ENCODE peak calls at places on chromosomes 4 and X, in seven cellular contexts. I is keratinocyte; D is tibial nerve; Z is hepatocyte; C is adrenal gland; U is CD8-positive, alpha-beta T cell; W is upper lobe of right lung. P is an unnamed sample. For H3K4me1, the result is how much of the 10 kb centered on the place peaks cover.

GRCh38 chr4:139622856-139623255 is 42.8 kb upstream of the MGST2 start:
- DNase-seq in U (no peak), Z (no peak), C (no peak), D (no peak), W (no peak), I (no peak), P (no peak)

GRCh38 chrX:9338986-9339385 is 125.9 kb upstream of the TBL1X start:
- DNase-seq in Z (no peak), C (no peak), W (no peak), D (no peak), I (no peak), U (no peak), P (no peak)

GRCh38 chr4:112381996-112382692 is 85.0 kb downstream of the ALPK1 start:
- DNase-seq in U (no peak), W (no peak), Z (no peak), C (no peak), D (no peak), I (no peak), P (no peak)

GRCh38 chr4:38531126-38531737 is 132.8 kb upstream of the KLF3 start:
- DNase-seq in W (no peak), I (no peak), D (no peak), Z (peak), C (no peak), U (no peak), P (no peak)

GRCh38 chr4:25504932-25505636 is 128.0 kb downstream of the ANAPC4 start:
- DNase-seq in D (no peak), W (no peak), U (no peak), I (no peak), C (no peak), Z (no peak), P (no peak)

GRCh38 chr4:94728056-94728766 is 29.5 kb upstream of the BMPR1B start:
- DNase-seq in Z (no peak), W (no peak), D (no peak), U (no peak), I (no peak), C (no peak), P (no peak)

GRCh38 chrX:139739138-139739537 is 31.2 kb upstream of the MCF2 start:
- DNase-seq in U (no peak), D (no peak), W (no peak), C (no peak), Z (no peak), I (peak), P (no peak)

GRCh38 chr4:98556451-98556850 is 102.0 kb downstream of the TSPAN5 start:
- DNase-seq in Z (no peak), U (no peak), I (no peak), C (no peak), W (no peak), D (no peak), P (no peak)

GRCh38 chrX:15493118-15494082 is at the start of gene PIR:
- DNase-seq in C (peak), D (peak), U (peak), I (no peak), W (peak), Z (peak), P (peak)

GRCh38 chrX:48030237-48030636 is 23.4 kb downstream of the SPACA5 start:
- DNase-seq in Z (no peak), I (no peak), D (no peak), C (no peak), U (no peak), W (no peak), P (no peak)

GRCh38 chrX:140733766-140734342 is 24.3 kb downstream of the LINC00632 start:
- DNase-seq in W (no peak), U (peak), I (no peak), D (no peak), Z (peak), C (peak), P (peak)

GRCh38 chr4:156521631-156522030 is 450.0 kb downstream of the PDGFC start:
- DNase-seq in D (no peak), W (no peak), I (no peak), C (no peak), Z (no peak), U (no peak), P (no peak)

GRCh38 chrX:135477576-135477975 is 42.9 kb upstream of the INTS6L start:
- DNase-seq in W (peak), C (peak), Z (peak), D (peak), U (peak), I (no peak), P (peak)

GRCh38 chr4:68079918-68080317 is 49.8 kb downstream of the TMPRSS11F start:
- DNase-seq in W (no peak), U (no peak), D (no peak), I (no peak), Z (no peak), C (no peak), P (no peak)

GRCh38 chr4:153234923-153235322 is 30.7 kb downstream of the TRIM2 start:
- DNase-seq in C (no peak), Z (no peak), W (no peak), I (no peak), U (no peak), D (no peak), P (no peak)

GRCh38 chr4:157992038-157992706 is 180.7 kb downstream of the GASK1B start:
- DNase-seq in W (no peak), U (no peak), Z (peak), D (no peak), C (peak), I (no peak), P (peak)

GRCh38 chr4:182916483-182917181 is 554 bp downstream of the DCTD start:
- DNase-seq in U (peak), Z (peak), C (peak), D (peak), W (peak), I (no peak), P (peak)

GRCh38 chr4:168787801-168788200 is 222.3 kb downstream of the CBR4 start:
- DNase-seq in I (no peak), C (no peak), Z (no peak), U (no peak), D (no peak), W (no peak), P (peak)

GRCh38 chr4:10587697-10588096 is 96.9 kb downstream of the CLNK start:
- DNase-seq in U (peak), Z (no peak), I (no peak), D (no peak), C (no peak), W (no peak), P (no peak)

GRCh38 chr4:2243682-2244380 is 1.9 kb upstream of the HAUS3 start:
- DNase-seq in W (peak), U (peak), D (no peak), C (peak), I (no peak), Z (peak), P (no peak)

GRCh38 chr4:2247128-2248043 is 5.5 kb upstream of the HAUS3 start:
- DNase-seq in Z (peak), I (no peak), W (no peak), C (peak), U (peak), D (no peak), P (no peak)

GRCh38 chr4:2245787-2246275 is 3.9 kb upstream of the HAUS3 start:
- DNase-seq in W (no peak), C (no peak), Z (no peak), U (no peak), D (no peak), I (no peak), P (no peak)

GRCh38 chr4:2246384-2247127 is 4.6 kb upstream of the HAUS3 start:
- DNase-seq in D (no peak), W (no peak), U (peak), I (no peak), C (no peak), Z (peak), P (no peak)

DNA sequence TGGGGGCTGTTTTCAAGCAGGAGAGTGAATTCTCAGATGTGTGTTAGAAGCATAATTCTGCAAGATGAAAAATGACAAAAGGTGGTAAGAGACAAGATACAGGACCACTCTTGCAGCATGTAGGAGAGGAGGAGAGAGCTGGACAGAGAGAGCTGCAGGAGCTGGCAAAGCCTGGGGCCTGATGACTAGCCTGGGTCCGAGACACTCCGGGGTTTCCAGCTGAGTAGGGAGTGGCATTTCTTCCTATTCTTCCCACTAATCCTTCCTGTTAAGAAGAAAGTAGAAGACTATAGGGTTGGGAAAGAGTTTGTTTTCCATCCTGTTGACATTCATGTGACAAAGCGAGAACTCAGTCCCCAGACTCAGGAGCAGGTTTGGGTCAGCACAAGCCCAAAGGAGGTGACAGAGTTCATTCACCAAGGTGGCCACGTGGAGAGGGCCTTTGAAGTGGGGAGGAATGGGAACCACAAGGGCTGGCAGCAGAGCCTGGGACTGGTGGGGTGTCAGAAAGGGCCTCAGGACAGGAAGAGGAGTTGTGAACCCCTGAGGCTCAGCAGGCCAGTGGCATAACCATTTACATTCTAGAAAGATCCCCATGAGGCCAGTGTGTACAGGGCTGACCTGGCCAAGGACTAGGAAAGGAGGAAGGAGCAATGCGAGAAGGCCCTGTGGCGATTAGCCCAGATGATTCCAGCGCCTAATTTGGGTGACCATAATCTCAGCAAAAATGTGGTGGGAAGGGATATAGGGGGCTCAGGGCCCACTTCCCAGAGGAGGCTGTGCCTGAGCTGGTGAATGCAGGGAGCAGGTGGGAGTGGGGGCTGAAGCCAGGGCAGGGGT is 3.2 kb upstream of the HAUS3 start:
- DNase-seq in D (no peak), C (peak), W (no peak), I (no peak), Z (no peak), U (peak), P (no peak)
- H3K27ac ChIP-seq in D (peak), C (no peak), W (peak), I (no peak), Z (peak), U (no peak), P (peak)

DNA sequence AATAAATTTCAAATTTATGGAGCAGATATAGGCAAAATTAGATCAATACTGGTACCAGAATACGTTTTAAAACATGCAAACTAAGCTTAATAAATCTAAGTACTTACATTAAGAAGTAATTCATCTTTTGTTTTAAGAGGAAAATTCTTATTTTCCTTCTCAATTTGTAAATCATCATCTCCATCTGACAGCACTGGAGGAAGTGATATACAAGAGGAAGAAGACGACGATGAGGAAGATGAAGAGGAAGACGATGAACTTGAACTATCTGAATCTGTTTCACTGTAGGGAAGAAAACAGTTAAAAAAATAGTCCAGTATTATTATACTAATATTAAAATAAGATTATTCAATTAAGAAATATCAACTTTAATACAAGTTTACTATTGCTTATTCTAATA is 2.6 kb downstream of the NAF1 start:
- DNase-seq in W (no peak), C (no peak), D (no peak), U (no peak), I (no peak), Z (no peak), P (no peak)
- H3K4me3 ChIP-seq in W (no peak), C (no peak), D (no peak), U (no peak), I (no peak), Z (no peak), P (no peak)

DNA sequence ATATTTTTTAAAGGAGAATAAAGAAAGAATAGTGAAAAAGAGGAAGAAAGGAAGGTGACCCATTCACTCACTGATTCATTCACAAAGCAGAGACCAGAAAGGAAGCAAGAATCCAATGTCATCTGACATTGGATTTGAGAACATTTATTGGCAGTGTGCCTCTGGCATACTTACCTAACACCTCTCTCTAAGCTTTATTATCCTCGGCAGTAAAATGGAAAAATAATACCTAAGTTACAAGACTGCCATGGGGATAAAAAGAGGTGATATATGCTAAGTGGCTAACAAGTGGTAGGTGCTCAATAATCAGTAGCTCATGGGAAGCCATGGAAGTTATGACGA is 41.6 kb upstream of the PPARGC1A start:
- DNase-seq in D (no peak), Z (peak), I (no peak), W (no peak), C (no peak), U (no peak), P (peak)
- H3K4me1 ChIP-seq in D (under half), Z (under half), I (under half), W (under half), C (under half), U (under half), P (under half)

DNA sequence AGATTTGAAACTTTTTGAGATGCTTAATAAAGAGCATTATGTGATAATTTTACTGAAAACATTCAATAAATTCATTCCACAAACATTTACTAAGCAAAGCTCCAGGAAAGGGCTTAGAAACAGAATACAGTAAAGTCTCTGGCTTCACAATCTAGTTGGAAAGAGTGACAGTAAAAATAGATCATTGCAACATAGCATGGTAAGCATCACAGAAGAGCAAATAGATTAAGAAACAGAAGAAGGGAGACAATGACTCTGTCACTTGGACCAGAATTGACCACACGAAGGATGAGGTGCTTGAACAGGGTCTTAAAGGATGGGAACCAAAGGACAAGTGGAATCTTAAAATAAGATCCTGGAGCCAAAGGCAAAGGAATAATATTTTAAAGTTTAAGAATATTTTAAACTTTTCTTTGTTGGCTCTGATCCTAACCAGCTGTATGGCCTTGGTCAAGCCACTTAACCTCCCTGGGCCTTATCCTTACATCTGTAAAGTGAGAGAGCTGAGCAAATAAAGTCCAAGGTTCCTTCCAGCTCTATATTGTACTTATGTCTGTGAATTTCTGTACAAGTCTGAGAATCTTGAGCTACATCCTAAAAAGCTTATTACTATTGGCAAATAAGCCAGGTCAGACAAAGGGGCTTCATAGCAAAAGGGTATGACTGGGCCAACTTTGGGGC is 33.9 kb downstream of the SEC24D start:
- DNase-seq in U (no peak), I (no peak), D (no peak), W (no peak), Z (no peak), C (no peak), P (peak)
- H3K27ac ChIP-seq in U (no peak), I (no peak), D (peak), W (no peak), Z (no peak), C (no peak), P (no peak)

DNA sequence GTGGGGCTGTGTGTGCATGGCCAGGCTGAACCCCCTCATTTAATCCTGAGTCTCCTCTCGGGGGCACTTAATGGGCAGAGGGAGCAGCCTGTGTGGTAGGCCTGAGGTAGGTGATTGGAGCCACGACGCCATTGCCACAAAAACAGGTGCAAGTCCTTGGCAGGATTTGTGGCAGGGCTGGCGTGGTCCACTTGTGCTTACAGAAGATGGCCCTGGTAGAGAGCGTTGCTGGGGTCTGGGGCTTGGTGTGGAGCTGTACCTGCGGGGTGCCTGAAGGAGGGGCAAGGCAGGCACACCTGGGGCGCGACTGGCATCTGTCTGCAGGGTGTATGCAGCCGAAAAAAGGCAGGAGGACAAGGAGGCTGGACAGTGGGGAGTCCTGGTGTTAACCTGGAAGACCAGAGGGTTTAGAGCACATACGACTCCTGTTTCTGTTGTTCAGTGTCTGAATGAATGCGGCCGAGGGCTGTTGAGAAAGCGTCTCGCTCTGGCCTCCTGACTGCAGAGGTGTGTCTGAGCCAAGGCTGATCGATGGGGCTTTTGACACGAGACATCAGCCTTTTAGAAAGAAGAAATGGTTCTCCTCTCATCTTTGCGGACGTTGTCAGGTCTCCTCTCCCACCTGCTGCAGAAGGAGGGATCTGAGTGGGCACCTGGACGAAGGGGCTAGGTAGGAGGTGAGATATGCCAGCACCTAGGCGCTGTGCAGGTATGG is 52.0 kb downstream of the TBC1D14 start:
- DNase-seq in C (no peak), I (no peak), U (no peak), D (no peak), Z (no peak), W (no peak), P (no peak)
- H3K4me3 ChIP-seq in C (no peak), I (no peak), U (no peak), D (no peak), Z (no peak), W (no peak), P (no peak)

GRCh38 chrX:107739541-107739940 is 36.0 kb downstream of the TSC22D3 start:
- DNase-seq in C (no peak), D (no peak), I (no peak), U (no peak), Z (no peak), W (no peak), P (no peak)

GRCh38 chrX:107744868-107745267 is 30.7 kb downstream of the TSC22D3 start:
- DNase-seq in I (no peak), U (no peak), C (no peak), W (no peak), Z (no peak), D (no peak), P (no peak)

GRCh38 chrX:107743995-107744394 is 31.6 kb downstream of the TSC22D3 start:
- DNase-seq in I (no peak), Z (no peak), C (no peak), D (no peak), U (no peak), W (no peak), P (no peak)

GRCh38 chrX:107741318-107741813 is 34.2 kb downstream of the TSC22D3 start:
- DNase-seq in Z (no peak), C (no peak), W (no peak), U (no peak), D (no peak), I (no peak), P (no peak)

GRCh38 chrX:107742754-107743191 is 32.8 kb downstream of the TSC22D3 start:
- DNase-seq in D (no peak), I (no peak), Z (no peak), C (peak), W (no peak), U (no peak), P (peak)
- H3K4me1 ChIP-seq in D (half or more), I (under half), Z (half or more), C (half or more), W (under half), U (under half), P (under half)

GRCh38 chrX:65657659-65658058 is 9.8 kb upstream of the MSN start:
- DNase-seq in D (no peak), U (no peak), W (no peak), Z (no peak), I (no peak), C (no peak), P (no peak)

GRCh38 chrX:65647801-65648200 is 19.7 kb upstream of the MSN start:
- DNase-seq in C (no peak), I (no peak), D (no peak), Z (no peak), W (no peak), U (no peak), P (no peak)

GRCh38 chrX:65652098-65652497 is 15.4 kb upstream of the MSN start:
- DNase-seq in D (no peak), W (no peak), U (no peak), Z (no peak), C (no peak), I (no peak), P (no peak)
- H3K27ac ChIP-seq in D (no peak), W (no peak), U (no peak), Z (no peak), C (no peak), I (no peak), P (no peak)

DNA sequence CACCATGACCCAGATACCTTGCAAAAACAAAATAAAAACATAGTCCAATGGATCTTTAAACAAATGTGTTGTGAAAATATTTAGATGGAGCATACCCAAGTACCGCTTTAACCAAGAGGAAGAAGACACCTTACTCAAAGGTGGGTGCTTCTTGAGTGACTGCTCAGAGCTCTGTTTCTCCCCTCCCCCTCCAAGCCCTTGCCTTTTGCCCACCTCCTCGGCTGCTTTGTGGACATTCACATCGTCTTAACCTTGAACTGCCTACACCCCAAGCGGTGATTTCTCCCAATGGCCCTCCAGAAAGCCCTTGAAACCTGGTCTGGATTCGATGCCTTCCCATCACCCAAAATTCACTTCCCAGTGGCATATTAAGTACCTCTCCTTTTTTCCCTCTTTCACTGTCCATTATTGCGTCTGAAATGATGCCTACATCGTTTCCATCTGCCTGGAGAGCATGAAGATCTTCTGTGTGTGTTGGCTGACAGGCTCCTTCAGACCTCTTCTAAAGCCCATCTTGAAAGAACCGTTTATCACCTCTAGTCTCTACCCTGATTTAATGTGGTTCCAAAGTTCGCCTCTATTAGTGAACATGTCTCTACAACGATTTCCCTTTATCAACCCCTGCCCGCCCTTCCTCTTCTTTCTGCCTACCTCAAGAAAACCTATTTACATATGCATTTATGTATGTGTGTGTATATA is 965 bp downstream of the GPRIN3 start:
- DNase-seq in W (no peak), U (no peak), I (no peak), Z (no peak), D (no peak), C (no peak), P (peak)
- H3K4me3 ChIP-seq in W (peak), U (peak), I (no peak), Z (peak), D (no peak), C (peak), P (peak)